ENCODE peak calls at places on chromosomes 5 and 9, in nine cellular contexts. M, I, H, Q, P, A, D, K and J are unnamed samples.

GRCh38 chr5:180172447-180173197 is 36.4 kb downstream of the RASGEF1C start:
- DNase-seq in P (peak), D (no peak), I (no peak), A (no peak), M (no peak), K (peak), H (no peak), Q (no peak), J (peak)

GRCh38 chr9:18046068-18046467 is 427.9 kb upstream of the ADAMTSL1 start:
- DNase-seq in H (no peak), K (no peak), M (no peak), D (no peak), Q (no peak), I (no peak), A (no peak), P (no peak), J (no peak)

GRCh38 chr5:142512041-142512679 is 173.7 kb downstream of the FGF1 start:
- DNase-seq in K (no peak), Q (no peak), M (no peak), A (peak), I (no peak), H (no peak), P (peak), D (no peak), J (no peak)

GRCh38 chr9:128704356-128704670 is 2.0 kb downstream of the PKN3 start:
- DNase-seq in Q (no peak), I (no peak), A (no peak), H (no peak), K (no peak), P (no peak), D (no peak), M (no peak), J (no peak)

GRCh38 chr5:31449962-31450361 is 81.9 kb downstream of the DROSHA start:
- DNase-seq in K (no peak), H (no peak), A (no peak), Q (no peak), M (no peak), D (no peak), P (no peak), I (no peak), J (no peak)

GRCh38 chr9:34084562-34084961 is 35.9 kb upstream of the UBAP2 start:
- DNase-seq in Q (no peak), D (no peak), M (no peak), P (peak), A (peak), H (peak), I (no peak), K (no peak), J (peak)

GRCh38 chr9:97419315-97419867 is 7.5 kb downstream of the TDRD7 start:
- DNase-seq in H (no peak), Q (peak), D (no peak), A (no peak), K (no peak), M (peak), P (no peak), I (no peak), J (no peak)

GRCh38 chr9:84170521-84171141 is 169.9 kb downstream of the SLC28A3 start:
- DNase-seq in H (peak), A (peak), Q (peak), P (no peak), M (peak), I (no peak), D (peak), K (no peak), J (peak)

GRCh38 chr5:169567079-169567478 is 16.5 kb upstream of the SPDL1 start:
- DNase-seq in I (no peak), K (peak), M (no peak), P (no peak), H (no peak), D (no peak), A (no peak), Q (peak), J (no peak)

GRCh38 chr5:149113669-149114068 is 27.6 kb upstream of the ABLIM3 start:
- DNase-seq in Q (peak), A (no peak), D (no peak), H (no peak), K (no peak), P (no peak), I (no peak), M (peak), J (no peak)

GRCh38 chr5:78979117-78979742 is 5.9 kb downstream of the ARSB start:
- DNase-seq in D (no peak), A (no peak), H (no peak), K (no peak), Q (no peak), M (no peak), I (no peak), P (no peak), J (no peak)

GRCh38 chr9:134619983-134620612 is 21.5 kb upstream of the COL5A1 start:
- DNase-seq in H (no peak), D (peak), A (peak), I (no peak), M (no peak), P (no peak), K (no peak), Q (no peak), J (no peak)

GRCh38 chr5:134510970-134511795 is 14.3 kb upstream of the JADE2 start:
- DNase-seq in M (peak), D (no peak), H (no peak), P (no peak), K (no peak), A (no peak), Q (peak), I (peak), J (no peak)

GRCh38 chr9:107127608-107128007 is 155.5 kb upstream of the RAD23B start:
- DNase-seq in A (no peak), K (no peak), H (no peak), M (no peak), I (no peak), P (no peak), Q (peak), D (no peak), J (no peak)

GRCh38 chr5:72434781-72435437 is 72.3 kb downstream of the ZNF366 start:
- DNase-seq in Q (no peak), P (no peak), D (no peak), H (no peak), A (no peak), I (no peak), K (no peak), M (no peak), J (no peak)

GRCh38 chr9:73023025-73023541 is 70.2 kb upstream of the ALDH1A1 start:
- DNase-seq in D (no peak), P (peak), A (peak), H (peak), M (peak), Q (peak), K (peak), I (peak), J (peak)